ENCODE peak calls at places on chromosomes 11 and 22, in eight cellular contexts. One of them, this sample, is unnamed.

GRCh38 chr22:30876925-30877553 is 91.5 kb downstream of the MORC2 start:
- DNase-seq in Caco-2: no peak
- DNase-seq in brain microvascular endothelial cell: no peak
- DNase-seq in PC-3: no peak
- DNase-seq in activated CD4-positive, CD25-positive, alpha-beta regulatory T cell treated with anti-CD3 and anti-CD28 coated beads, Interleukin-2, amount 50 U/mL, for 16 hours: no peak
- DNase-seq in NCI-H187: no peak
- DNase-seq in nephron progenitor cell: no peak
- DNase-seq in CD4-positive, CD25-positive, alpha-beta regulatory T cell: no peak
- DNase-seq in this sample: no peak

GRCh38 chr11:16603245-16603644 is 135.2 kb upstream of the C11orf58 start:
- DNase-seq in Caco-2: no peak
- DNase-seq in brain microvascular endothelial cell: no peak
- DNase-seq in PC-3: no peak
- DNase-seq in activated CD4-positive, CD25-positive, alpha-beta regulatory T cell treated with anti-CD3 and anti-CD28 coated beads, Interleukin-2, amount 50 U/mL, for 16 hours: no peak
- DNase-seq in NCI-H187: no peak
- DNase-seq in nephron progenitor cell: no peak
- DNase-seq in CD4-positive, CD25-positive, alpha-beta regulatory T cell: no peak
- DNase-seq in this sample: no peak

GRCh38 chr22:30902496-30903357 is 65.8 kb downstream of the MORC2 start:
- DNase-seq in Caco-2: no peak
- DNase-seq in brain microvascular endothelial cell: no peak
- DNase-seq in PC-3: no peak
- DNase-seq in activated CD4-positive, CD25-positive, alpha-beta regulatory T cell treated with anti-CD3 and anti-CD28 coated beads, Interleukin-2, amount 50 U/mL, for 16 hours: no peak
- DNase-seq in NCI-H187: no peak
- DNase-seq in nephron progenitor cell: no peak
- DNase-seq in CD4-positive, CD25-positive, alpha-beta regulatory T cell: no peak
- DNase-seq in this sample: no peak

GRCh38 chr11:45666648-45667642 is 1.5 kb upstream of the CHST1 start:
- DNase-seq in Caco-2: no peak
- DNase-seq in brain microvascular endothelial cell: no peak
- DNase-seq in PC-3: no peak
- DNase-seq in activated CD4-positive, CD25-positive, alpha-beta regulatory T cell treated with anti-CD3 and anti-CD28 coated beads, Interleukin-2, amount 50 U/mL, for 16 hours: no peak
- DNase-seq in NCI-H187: no peak
- DNase-seq in nephron progenitor cell: no peak
- DNase-seq in CD4-positive, CD25-positive, alpha-beta regulatory T cell: no peak
- DNase-seq in this sample: no peak

GRCh38 chr22:39309881-39310714 is 9.3 kb downstream of the RPL3 start:
- DNase-seq in Caco-2: no peak
- DNase-seq in brain microvascular endothelial cell: peak
- DNase-seq in PC-3: peak
- DNase-seq in activated CD4-positive, CD25-positive, alpha-beta regulatory T cell treated with anti-CD3 and anti-CD28 coated beads, Interleukin-2, amount 50 U/mL, for 16 hours: no peak
- DNase-seq in NCI-H187: no peak
- DNase-seq in nephron progenitor cell: no peak
- DNase-seq in CD4-positive, CD25-positive, alpha-beta regulatory T cell: no peak
- DNase-seq in this sample: peak

GRCh38 chr22:44995715-44996114 is 14.1 kb downstream of the PHF21B start:
- DNase-seq in Caco-2: no peak
- DNase-seq in brain microvascular endothelial cell: no peak
- DNase-seq in PC-3: no peak
- DNase-seq in activated CD4-positive, CD25-positive, alpha-beta regulatory T cell treated with anti-CD3 and anti-CD28 coated beads, Interleukin-2, amount 50 U/mL, for 16 hours: no peak
- DNase-seq in NCI-H187: no peak
- DNase-seq in nephron progenitor cell: no peak
- DNase-seq in CD4-positive, CD25-positive, alpha-beta regulatory T cell: no peak
- DNase-seq in this sample: no peak

GRCh38 chr22:49092751-49093150 is 734.9 kb downstream of the BRD1 start:
- DNase-seq in Caco-2: no peak
- DNase-seq in brain microvascular endothelial cell: no peak
- DNase-seq in PC-3: no peak
- DNase-seq in activated CD4-positive, CD25-positive, alpha-beta regulatory T cell treated with anti-CD3 and anti-CD28 coated beads, Interleukin-2, amount 50 U/mL, for 16 hours: no peak
- DNase-seq in NCI-H187: no peak
- DNase-seq in nephron progenitor cell: no peak
- DNase-seq in CD4-positive, CD25-positive, alpha-beta regulatory T cell: no peak
- DNase-seq in this sample: no peak

GRCh38 chr11:119619665-119620064 is 109.3 kb downstream of the NECTIN1 start:
- DNase-seq in Caco-2: no peak
- DNase-seq in brain microvascular endothelial cell: no peak
- DNase-seq in PC-3: no peak
- DNase-seq in activated CD4-positive, CD25-positive, alpha-beta regulatory T cell treated with anti-CD3 and anti-CD28 coated beads, Interleukin-2, amount 50 U/mL, for 16 hours: no peak
- DNase-seq in NCI-H187: no peak
- DNase-seq in nephron progenitor cell: no peak
- DNase-seq in CD4-positive, CD25-positive, alpha-beta regulatory T cell: no peak
- DNase-seq in this sample: no peak

GRCh38 chr11:129247129-129247528 is 55.0 kb upstream of the ARHGAP32 start:
- DNase-seq in Caco-2: no peak
- DNase-seq in brain microvascular endothelial cell: peak
- DNase-seq in PC-3: peak
- DNase-seq in activated CD4-positive, CD25-positive, alpha-beta regulatory T cell treated with anti-CD3 and anti-CD28 coated beads, Interleukin-2, amount 50 U/mL, for 16 hours: no peak
- DNase-seq in NCI-H187: no peak
- DNase-seq in nephron progenitor cell: no peak
- DNase-seq in CD4-positive, CD25-positive, alpha-beta regulatory T cell: no peak
- DNase-seq in this sample: peak

This sample was measured in bronchial epithelial cell.